ENCODE peak calls at places on chromosomes 3 and 15, in eight cellular contexts. Q, T, H, F, M, K, X and V are unnamed samples.

GRCh38 chr3:44929782-44930181 is 46.2 kb downstream of the ZDHHC3 start:
- DNase-seq in F (no peak), X (no peak), M (no peak), T (no peak), Q (no peak), H (no peak), K (no peak), V (no peak)

GRCh38 chr3:35680866-35681650 is 41.7 kb downstream of the ARPP21 start:
- DNase-seq in H (no peak), Q (no peak), K (no peak), T (no peak), X (no peak), F (no peak), M (no peak), V (no peak)

GRCh38 chr15:78979456-78980320 is 34.8 kb upstream of the CTSH start:
- DNase-seq in Q (no peak), T (no peak), K (no peak), F (peak), M (no peak), H (peak), X (no peak), V (peak)

GRCh38 chr3:140378571-140379340 is 299.1 kb upstream of the TRIM42 start:
- DNase-seq in X (no peak), K (no peak), M (peak), T (no peak), H (no peak), F (no peak), Q (no peak), V (no peak)

GRCh38 chr3:11532865-11533490 is 110.7 kb downstream of the VGLL4 start:
- DNase-seq in T (peak), H (peak), M (no peak), X (peak), F (no peak), K (no peak), Q (no peak), V (no peak)

GRCh38 chr15:66241301-66241700 is 12.2 kb downstream of the MEGF11 start:
- DNase-seq in F (no peak), X (no peak), Q (no peak), K (no peak), M (no peak), H (no peak), T (no peak), V (no peak)

GRCh38 chr3:54122046-54122801 is at the start of gene CACNA2D3:
- DNase-seq in Q (no peak), T (peak), H (peak), X (no peak), K (no peak), M (peak), F (peak), V (no peak)

GRCh38 chr3:33315826-33316225 is 38.6 kb downstream of the FBXL2 start:
- DNase-seq in Q (no peak), H (no peak), F (no peak), T (no peak), M (no peak), K (no peak), X (no peak), V (no peak)

GRCh38 chr15:92409521-92409920 is 15.8 kb downstream of the ST8SIA2 start:
- DNase-seq in H (no peak), T (no peak), M (no peak), Q (no peak), F (no peak), X (no peak), K (no peak), V (no peak)

GRCh38 chr15:99169769-99170311 is 65.0 kb downstream of the SYNM start:
- DNase-seq in X (no peak), Q (no peak), K (no peak), T (no peak), H (no peak), M (peak), F (no peak), V (peak)

GRCh38 chr3:45595364-45596154 is 1.0 kb downstream of the LIMD1 start:
- DNase-seq in M (no peak), H (peak), F (peak), K (peak), T (peak), X (peak), Q (no peak), V (peak)

GRCh38 chr3:49276475-49277356 is at the start of gene C3orf62:
- DNase-seq in K (peak), T (peak), M (peak), F (peak), H (peak), Q (peak), X (peak), V (peak)
- TF ChIP-seq POLR2A in K (peak), T (peak), M (no peak), F (no peak), H (peak), Q (peak), X (peak), V (peak)

GRCh38 chr15:63970723-63971426 is 75.4 kb downstream of the DAPK2 start:
- DNase-seq in M (no peak), F (no peak), T (peak), K (no peak), X (no peak), Q (no peak), H (no peak), V (no peak)
- H3K27ac ChIP-seq in M (no peak), F (peak), T (peak), K (no peak), X (no peak), Q (no peak), H (no peak), V (peak)

GRCh38 chr3:38346584-38347410 is at the start of gene XYLB:
- DNase-seq in M (no peak), Q (peak), H (peak), F (peak), K (peak), X (peak), T (peak), V (peak)
- TF ChIP-seq POLR2A in M (no peak), Q (no peak), H (no peak), F (no peak), K (peak), X (no peak), T (peak), V (peak)

GRCh38 chr3:29973763-29974162 is 632.6 kb upstream of the TGFBR2 start:
- DNase-seq in K (no peak), Q (no peak), H (no peak), M (no peak), T (no peak), F (no peak), X (no peak), V (no peak)

GRCh38 chr3:29972594-29972993 is 633.8 kb upstream of the TGFBR2 start:
- DNase-seq in Q (no peak), F (no peak), T (no peak), X (no peak), M (no peak), H (no peak), K (no peak), V (no peak)

GRCh38 chr3:29978036-29978435 is 628.4 kb upstream of the TGFBR2 start:
- DNase-seq in F (no peak), X (no peak), Q (no peak), M (no peak), K (no peak), T (no peak), H (no peak), V (no peak)

GRCh38 chr3:29976871-29977270 is 629.5 kb upstream of the TGFBR2 start:
- DNase-seq in Q (no peak), T (no peak), X (no peak), K (no peak), F (no peak), H (no peak), M (no peak), V (no peak)

DNA sequence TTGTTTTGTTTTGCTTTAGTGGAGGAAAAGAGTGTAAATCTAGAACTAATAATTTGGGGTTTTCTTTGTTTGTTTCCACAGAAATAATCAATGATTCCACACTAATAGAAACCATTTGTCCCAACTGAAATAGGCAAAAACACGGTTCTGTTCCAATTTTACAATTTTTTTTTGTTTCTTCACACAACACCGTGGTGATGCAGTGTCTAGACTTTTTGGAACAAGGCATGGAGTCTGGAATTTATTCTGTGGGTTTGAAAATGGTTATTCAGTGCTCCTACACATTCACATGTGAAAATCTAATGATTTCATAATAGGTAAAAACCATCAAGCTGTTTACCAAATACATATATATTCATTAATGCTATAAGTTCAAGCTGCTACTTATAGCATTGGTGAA is 629.0 kb upstream of the TGFBR2 start:
- DNase-seq in M (no peak), X (no peak), K (no peak), H (no peak), T (no peak), F (no peak), Q (no peak), V (no peak)
- H3K27ac ChIP-seq in M (no peak), X (no peak), K (no peak), H (no peak), T (no peak), F (no peak), Q (no peak), V (no peak)

GRCh38 chr15:74626752-74627692 is 11.4 kb downstream of the CLK3 start:
- DNase-seq in F (no peak), X (no peak), T (no peak), H (no peak), K (no peak), Q (no peak), M (no peak), V (no peak)

GRCh38 chr15:74627766-74628165 is 12.1 kb downstream of the CLK3 start:
- DNase-seq in H (no peak), M (no peak), Q (no peak), F (no peak), T (no peak), K (no peak), X (no peak), V (no peak)

GRCh38 chr15:74624020-74624602 is 8.5 kb downstream of the CLK3 start:
- DNase-seq in T (no peak), H (no peak), Q (no peak), K (no peak), M (no peak), X (no peak), F (no peak), V (no peak)

GRCh38 chr15:74626336-74626735 is 10.7 kb downstream of the CLK3 start:
- DNase-seq in Q (no peak), T (no peak), F (no peak), K (no peak), X (no peak), H (no peak), M (no peak), V (no peak)

GRCh38 chr15:74625693-74626092 is 10.1 kb downstream of the CLK3 start:
- DNase-seq in T (no peak), X (no peak), K (no peak), Q (no peak), M (no peak), F (no peak), H (no peak), V (no peak)
- TF ChIP-seq POLR2A in T (no peak), X (no peak), K (no peak), Q (no peak), M (no peak), F (no peak), H (no peak), V (no peak)

DNA sequence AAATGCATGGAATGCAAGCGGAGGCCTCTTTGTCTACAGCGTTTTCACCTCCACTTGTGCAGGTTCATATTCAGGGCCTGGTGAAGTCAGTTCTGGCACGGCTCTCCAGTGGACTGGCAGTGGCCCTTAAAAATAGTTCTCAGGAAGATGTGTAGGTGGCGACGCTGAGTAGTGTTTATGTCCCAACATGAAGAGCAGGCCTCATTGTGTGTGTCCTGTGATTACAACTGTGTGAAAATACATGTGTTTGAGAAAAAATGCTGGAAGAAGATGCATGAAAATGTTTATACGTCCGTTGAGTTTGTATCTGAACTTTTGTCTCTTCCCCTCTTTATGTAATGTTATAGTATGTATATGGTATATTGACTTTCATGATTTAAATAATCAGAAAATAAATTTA is 7.2 kb downstream of the LIPC start:
- DNase-seq in Q (no peak), F (no peak), X (peak), H (no peak), M (no peak), K (no peak), T (no peak), V (peak)
- H3K27ac ChIP-seq in Q (peak), F (peak), X (no peak), H (no peak), M (no peak), K (peak), T (no peak), V (peak)

GRCh38 chr3:188156051-188156450 is 2.1 kb downstream of the LPP start:
- DNase-seq in M (no peak), Q (no peak), K (no peak), X (no peak), T (no peak), F (no peak), H (no peak), V (no peak)

GRCh38 chr3:188153498-188153948 is 434 bp upstream of the LPP start:
- DNase-seq in H (peak), Q (peak), X (peak), T (peak), K (peak), M (peak), F (peak), V (peak)

GRCh38 chr3:188154758-188155574 is 1.0 kb downstream of the LPP start:
- DNase-seq in X (no peak), T (no peak), F (no peak), K (no peak), H (no peak), Q (no peak), M (no peak), V (peak)

GRCh38 chr3:188152660-188153497 is 1.1 kb upstream of the LPP start:
- DNase-seq in F (peak), T (peak), M (no peak), K (peak), Q (no peak), X (peak), H (peak), V (peak)

GRCh38 chr3:188153949-188154757 is at the start of gene LPP:
- DNase-seq in H (peak), M (peak), X (peak), K (no peak), T (peak), Q (peak), F (peak), V (peak)
- TF ChIP-seq POLR2A in H (no peak), M (peak), X (peak), K (peak), T (peak), Q (no peak), F (no peak), V (peak)